ENCODE peak calls at places on chromosomes 6 and 20, in nine cellular contexts. J, G, B, L, T, N, W, F and V are unnamed samples. For H3K9me3, the result is how much of the 10 kb centered on the place peaks cover.

GRCh38 chr6:148972481-148972880 is 225.7 kb downstream of the UST start:
- DNase-seq in J (no peak), G (no peak), B (no peak), L (no peak), T (peak), N (peak), W (peak), F (no peak), V (no peak)

GRCh38 chr20:15611579-15611978 is 961.7 kb downstream of the KIF16B start:
- DNase-seq in J (no peak), G (no peak), B (no peak), L (no peak), T (no peak), N (no peak), W (no peak), F (no peak), V (no peak)

GRCh38 chr6:35084041-35084491 is 57.1 kb downstream of the TCP11 start:
- DNase-seq in J (no peak), G (no peak), B (peak), L (no peak), T (no peak), N (no peak), W (peak), F (no peak), V (no peak)

GRCh38 chr20:52219441-52219840 is 27.9 kb upstream of the ZFP64 start:
- DNase-seq in J (peak), G (no peak), B (no peak), L (no peak), T (no peak), N (no peak), W (no peak), F (no peak), V (no peak)

GRCh38 chr20:31981784-31982183 is 13.8 kb downstream of the XKR7 start:
- DNase-seq in J (no peak), G (no peak), B (no peak), L (no peak), T (no peak), N (no peak), W (no peak), F (no peak), V (no peak)

GRCh38 chr6:127951172-127951995 is 50.5 kb upstream of the THEMIS start:
- DNase-seq in J (no peak), G (no peak), B (no peak), L (no peak), T (no peak), N (no peak), W (no peak), F (no peak), V (no peak)

GRCh38 chr6:169795196-169795595 is 43.8 kb downstream of the ERMARD start:
- DNase-seq in J (no peak), G (no peak), B (no peak), L (no peak), T (no peak), N (no peak), W (no peak), F (no peak), V (no peak)

GRCh38 chr6:6758915-6759654 is 170.6 kb downstream of the LY86 start:
- DNase-seq in J (peak), G (peak), B (no peak), L (peak), T (peak), N (peak), W (no peak), F (no peak), V (no peak)

GRCh38 chr20:53957421-53958172 is 112.8 kb downstream of the BCAS1 start:
- DNase-seq in J (peak), G (peak), B (no peak), L (peak), T (no peak), N (peak), W (no peak), F (no peak), V (no peak)

GRCh38 chr20:31788578-31788977 is 30.6 kb upstream of the MYLK2 start:
- DNase-seq in J (peak), G (no peak), B (no peak), L (no peak), T (no peak), N (no peak), W (no peak), F (no peak), V (peak)

GRCh38 chr20:47610247-47610944 is 108.7 kb downstream of the NCOA3 start:
- DNase-seq in J (peak), G (peak), B (peak), L (peak), T (peak), N (peak), W (no peak), F (no peak), V (peak)

GRCh38 chr20:61733891-61734732 is 331.6 kb downstream of the TAF4 start:
- DNase-seq in J (no peak), G (no peak), B (peak), L (no peak), T (no peak), N (no peak), W (no peak), F (no peak), V (no peak)

GRCh38 chr6:126170875-126171489 is 168.9 kb upstream of the CENPW start:
- DNase-seq in J (peak), G (peak), B (no peak), L (peak), T (no peak), N (no peak), W (no peak), F (no peak), V (no peak)

GRCh38 chr20:53642196-53643030 is 48.8 kb upstream of the ZNF217 start:
- DNase-seq in J (peak), G (peak), B (peak), L (peak), T (no peak), N (peak), W (no peak), F (no peak), V (peak)

GRCh38 chr6:35601331-35602132 is 87.2 kb downstream of the FKBP5 start:
- DNase-seq in J (peak), G (peak), B (peak), L (peak), T (peak), N (peak), W (no peak), F (no peak), V (peak)

GRCh38 chr20:57433658-57434389 is 42.6 kb downstream of the RBM38 start:
- DNase-seq in J (no peak), G (no peak), B (no peak), L (no peak), T (no peak), N (no peak), W (no peak), F (no peak), V (no peak)

GRCh38 chr20:44967207-44967807 is 995 bp downstream of the STK4 start:
- DNase-seq in J (no peak), G (peak), B (no peak), L (no peak), T (no peak), N (no peak), W (no peak), F (peak), V (no peak)

GRCh38 chr6:11632231-11632630 is 94.7 kb downstream of the TMEM170B start:
- DNase-seq in J (peak), G (no peak), B (no peak), L (no peak), T (no peak), N (peak), W (no peak), F (no peak), V (peak)

GRCh38 chr6:74932214-74932923 is 273.5 kb downstream of the COL12A1 start:
- DNase-seq in J (peak), G (peak), B (no peak), L (no peak), T (no peak), N (peak), W (no peak), F (no peak), V (no peak)

GRCh38 chr20:31833931-31834521 is 11.4 kb downstream of the FOXS1 start:
- DNase-seq in J (no peak), G (no peak), B (no peak), L (peak), T (no peak), N (no peak), W (no peak), F (no peak), V (no peak)

GRCh38 chr6:57072108-57072507 is 17.9 kb upstream of the ZNF451 start:
- DNase-seq in J (no peak), G (no peak), B (no peak), L (no peak), T (no peak), N (no peak), W (no peak), F (no peak), V (no peak)

GRCh38 chr20:6067765-6068318 is 14.0 kb upstream of the LRRN4 start:
- DNase-seq in J (no peak), G (no peak), B (no peak), L (no peak), T (no peak), N (no peak), W (no peak), F (no peak), V (no peak)

GRCh38 chr20:17465236-17465635 is 65.9 kb downstream of the BFSP1 start:
- DNase-seq in J (no peak), G (no peak), B (no peak), L (no peak), T (no peak), N (no peak), W (no peak), F (no peak), V (no peak)

GRCh38 chr6:18477301-18477941 is 90.3 kb downstream of the RNF144B start:
- DNase-seq in J (peak), G (no peak), B (no peak), L (no peak), T (no peak), N (peak), W (no peak), F (no peak), V (no peak)

GRCh38 chr6:131954099-131954774 is 3.1 kb upstream of the CCN2 start:
- DNase-seq in J (peak), G (peak), B (no peak), L (peak), T (no peak), N (peak), W (no peak), F (no peak), V (no peak)

GRCh38 chr20:32515631-32516101 is 69.5 kb downstream of the NOL4L start:
- DNase-seq in J (no peak), G (no peak), B (peak), L (no peak), T (no peak), N (no peak), W (peak), F (no peak), V (no peak)

GRCh38 chr20:23132293-23132929 is 46.3 kb upstream of the CD93 start:
- DNase-seq in J (no peak), G (no peak), B (peak), L (no peak), T (no peak), N (no peak), W (peak), F (no peak), V (no peak)

GRCh38 chr6:26300043-26300331 is 65.0 kb upstream of the BTN3A2 start:
- DNase-seq in J (no peak), G (no peak), B (no peak), L (no peak), T (no peak), N (no peak), W (no peak), F (no peak), V (no peak)

GRCh38 chr6:140893432-140893831 is 1239.3 kb upstream of the GJE1 start:
- DNase-seq in J (no peak), G (no peak), B (no peak), L (no peak), T (no peak), N (no peak), W (no peak), F (no peak), V (no peak)

GRCh38 chr6:140897804-140898573 is 1234.7 kb upstream of the GJE1 start:
- DNase-seq in J (no peak), G (no peak), B (peak), L (no peak), T (no peak), N (no peak), W (no peak), F (no peak), V (peak)

GRCh38 chr6:140897349-140897748 is 1235.4 kb upstream of the GJE1 start:
- DNase-seq in J (no peak), G (no peak), B (no peak), L (no peak), T (no peak), N (no peak), W (no peak), F (no peak), V (no peak)
- H3K9me3 ChIP-seq in J (under half), G (under half), B (under half), L (under half), T (under half), N (under half), W (under half), F (under half), V (under half)

GRCh38 chr6:28254340-28254618 is 2.2 kb upstream of the ZKSCAN4 start:
- DNase-seq in J (no peak), G (no peak), B (no peak), L (no peak), T (no peak), N (no peak), W (no peak), F (no peak), V (no peak)

GRCh38 chr6:28251648-28252506 is at the start of gene ZKSCAN4:
- DNase-seq in J (peak), G (peak), B (peak), L (peak), T (peak), N (peak), W (peak), F (peak), V (peak)

GRCh38 chr6:28250747-28251146 is 1.3 kb downstream of the ZKSCAN4 start:
- DNase-seq in J (no peak), G (no peak), B (no peak), L (no peak), T (no peak), N (no peak), W (no peak), F (no peak), V (no peak)

GRCh38 chr6:28248916-28249315 is 3.2 kb downstream of the ZKSCAN4 start:
- DNase-seq in J (no peak), G (no peak), B (no peak), L (no peak), T (no peak), N (no peak), W (no peak), F (no peak), V (no peak)

GRCh38 chr6:28252507-28252975 is 472 bp upstream of the ZKSCAN4 start:
- DNase-seq in J (no peak), G (peak), B (no peak), L (no peak), T (no peak), N (no peak), W (no peak), F (no peak), V (no peak)
- H3K4me3 ChIP-seq in J (peak), G (peak), B (no peak), L (peak), T (peak), N (peak), W (peak), F (peak), V (peak)

GRCh38 chr6:165119231-165120020 is 190.0 kb downstream of the C6orf118 start:
- DNase-seq in J (no peak), G (peak), B (no peak), L (peak), T (no peak), N (peak), W (no peak), F (no peak), V (no peak)
- H3K9me3 ChIP-seq in J (under half), G (under half), B (under half), L (under half), T (under half), N (under half), W (under half), F (under half), V (under half)

GRCh38 chr20:33686984-33687366 is 790 bp upstream of the E2F1 start:
- DNase-seq in J (no peak), G (no peak), B (no peak), L (no peak), T (peak), N (no peak), W (no peak), F (no peak), V (no peak)
- H3K4me3 ChIP-seq in J (no peak), G (no peak), B (no peak), L (peak), T (no peak), N (peak), W (peak), F (peak), V (peak)

DNA sequence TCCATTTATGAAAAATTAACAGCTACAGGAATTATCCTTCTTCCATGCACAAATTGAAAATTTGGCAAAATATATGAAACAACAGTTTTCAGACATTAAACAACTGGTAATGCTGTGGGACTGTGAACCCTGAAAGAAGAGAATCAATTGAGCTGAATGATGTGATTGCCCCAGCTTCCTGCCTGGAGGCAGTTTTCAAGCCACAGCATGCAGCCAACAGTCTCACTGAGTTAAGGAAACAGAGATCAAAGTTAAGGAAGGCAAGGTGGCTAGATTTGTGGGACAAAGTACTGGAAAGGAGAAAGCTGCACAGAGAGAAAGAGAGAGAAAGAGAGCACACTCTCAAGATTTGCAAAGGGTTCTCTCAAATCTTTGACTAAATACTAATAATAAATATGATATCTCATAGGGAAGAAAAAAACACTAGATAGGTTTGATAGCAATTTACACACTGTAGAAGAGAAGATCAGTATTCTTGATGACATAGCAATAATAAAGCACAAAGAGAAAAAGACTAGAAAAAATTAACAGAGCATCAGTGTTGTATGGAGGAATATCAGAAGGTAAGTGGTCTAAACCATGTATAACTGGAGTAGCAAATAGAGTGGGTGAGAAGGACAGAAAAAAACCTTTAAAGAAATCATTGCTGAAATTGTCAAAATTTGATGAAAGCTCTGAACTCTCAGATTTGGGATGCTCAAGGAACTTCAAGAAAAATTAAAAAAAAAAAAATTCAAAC is 70.1 kb upstream of the CNKSR3 start:
- DNase-seq in J (no peak), G (no peak), B (no peak), L (no peak), T (no peak), N (no peak), W (no peak), F (no peak), V (no peak)
- H3K9me3 ChIP-seq in J (under half), G (under half), B (under half), L (under half), T (under half), N (under half), W (under half), F (under half), V (under half)

DNA sequence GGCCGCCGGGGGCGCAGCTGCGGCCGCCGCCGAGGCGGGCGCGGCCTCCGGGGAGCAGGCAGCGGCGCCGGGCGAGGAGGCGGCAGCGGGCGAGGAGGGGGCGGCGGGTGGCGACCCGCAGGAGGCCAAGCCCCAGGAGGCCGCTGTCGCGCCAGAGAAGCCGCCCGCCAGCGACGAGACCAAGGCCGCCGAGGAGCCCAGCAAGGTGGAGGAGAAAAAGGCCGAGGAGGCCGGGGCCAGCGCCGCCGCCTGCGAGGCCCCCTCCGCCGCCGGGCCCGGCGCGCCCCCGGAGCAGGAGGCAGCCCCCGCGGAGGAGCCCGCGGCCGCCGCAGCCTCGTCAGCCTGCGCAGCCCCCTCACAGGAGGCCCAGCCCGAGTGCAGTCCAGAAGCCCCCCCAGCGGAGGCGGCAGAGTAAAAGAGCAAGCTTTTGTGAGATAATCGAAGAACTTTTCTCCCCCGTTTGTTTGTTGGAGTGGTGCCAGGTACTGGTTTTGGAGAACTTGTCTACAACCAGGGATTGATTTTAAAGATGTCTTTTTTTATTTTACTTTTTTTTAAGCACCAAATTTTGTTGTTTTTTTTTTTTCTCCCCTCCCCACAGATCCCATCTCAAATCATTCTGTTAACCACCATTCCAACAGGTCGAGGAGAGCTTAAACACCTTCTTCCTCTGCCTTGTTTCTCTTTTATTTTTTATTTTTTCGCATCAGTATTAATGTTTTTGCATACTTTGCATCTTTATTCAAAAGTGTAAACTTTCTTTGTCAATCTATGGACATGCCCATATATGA is 3.2 kb downstream of the MARCKS start:
- DNase-seq in J (peak), G (peak), B (peak), L (peak), T (peak), N (peak), W (no peak), F (no peak), V (peak)
- H3K4me3 ChIP-seq in J (peak), G (peak), B (peak), L (peak), T (peak), N (peak), W (peak), F (no peak), V (peak)

GRCh38 chr6:41266555-41266954 is 19.9 kb downstream of the TREM1 start:
- DNase-seq in J (no peak), G (no peak), B (no peak), L (no peak), T (no peak), N (no peak), W (no peak), F (no peak), V (no peak)

GRCh38 chr6:41257369-41258195 is 28.9 kb downstream of the TREM1 start:
- DNase-seq in J (peak), G (peak), B (no peak), L (no peak), T (peak), N (peak), W (no peak), F (no peak), V (peak)

GRCh38 chr6:41258196-41258493 is 28.3 kb downstream of the TREM1 start:
- DNase-seq in J (no peak), G (peak), B (no peak), L (no peak), T (no peak), N (no peak), W (no peak), F (no peak), V (no peak)

GRCh38 chr6:41263267-41263666 is 23.2 kb downstream of the TREM1 start:
- DNase-seq in J (no peak), G (no peak), B (no peak), L (no peak), T (no peak), N (no peak), W (no peak), F (no peak), V (no peak)

GRCh38 chr6:41262401-41262800 is 24.1 kb downstream of the TREM1 start:
- DNase-seq in J (no peak), G (no peak), B (no peak), L (no peak), T (no peak), N (no peak), W (no peak), F (no peak), V (no peak)
- H3K9me3 ChIP-seq in J (under half), G (under half), B (under half), L (under half), T (under half), N (under half), W (under half), F (under half), V (under half)

GRCh38 chr20:1800777-1801176 is 94.4 kb upstream of the SIRPA start:
- DNase-seq in J (peak), G (peak), B (no peak), L (no peak), T (no peak), N (peak), W (no peak), F (no peak), V (no peak)
- H3K4me3 ChIP-seq in J (no peak), G (no peak), B (no peak), L (no peak), T (no peak), N (no peak), W (no peak), F (no peak), V (no peak)

DNA sequence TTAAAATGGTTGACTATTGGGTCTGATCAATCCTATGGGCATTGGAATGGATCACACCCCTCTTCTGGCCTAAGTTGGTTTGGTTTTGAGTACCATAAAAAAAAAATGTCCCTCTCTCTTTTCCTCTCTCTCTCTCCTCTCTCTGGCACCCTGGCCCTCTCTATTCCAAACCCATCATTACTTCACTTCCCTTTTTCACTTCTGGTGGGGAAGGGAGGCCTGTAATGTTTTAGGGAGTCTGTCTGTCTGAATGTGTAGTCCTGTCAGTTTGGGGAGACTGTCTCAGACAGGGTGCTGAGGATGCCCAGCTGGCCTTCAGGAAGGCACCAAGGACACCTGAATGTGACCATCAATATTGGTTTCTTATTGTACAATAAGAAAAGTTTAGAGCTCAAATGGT is 165.8 kb downstream of the CD24 start:
- DNase-seq in J (no peak), G (no peak), B (no peak), L (no peak), T (no peak), N (no peak), W (no peak), F (no peak), V (no peak)
- H3K9me3 ChIP-seq in J (under half), G (under half), B (under half), L (under half), T (under half), N (under half), W (under half), F (under half), V (under half)